ENCODE peak calls at places on chromosomes 5 and 9, in five cellular contexts. One of them, this sample, is unnamed.

GRCh38 chr9:124078641-124079040 is 67.1 kb downstream of the LHX2 start:
- DNase-seq in mesothelial cell of epicardium: no peak
- DNase-seq in type B pancreatic cell: no peak
- DNase-seq in MCF 10A: peak; percentile 56
- DNase-seq in GM12864: no peak
- DNase-seq in this sample: no peak

GRCh38 chr9:104900871-104901270 is 27.1 kb downstream of the ABCA1 start:
- DNase-seq in MCF 10A: no peak
- DNase-seq in mesothelial cell of epicardium: no peak
- DNase-seq in GM12864: no peak
- DNase-seq in type B pancreatic cell: no peak
- DNase-seq in this sample: no peak

GRCh38 chr9:91589101-91589553 is 165.5 kb upstream of the NFIL3 start:
- DNase-seq in GM12864: peak; percentile 5
- DNase-seq in type B pancreatic cell: no peak
- DNase-seq in mesothelial cell of epicardium: peak; percentile 54
- DNase-seq in MCF 10A: peak; percentile 100
- DNase-seq in this sample: peak; percentile 34

GRCh38 chr9:113567361-113568080 is 104.0 kb downstream of the RGS3 start:
- DNase-seq in mesothelial cell of epicardium: no peak
- DNase-seq in GM12864: no peak
- DNase-seq in MCF 10A: no peak
- DNase-seq in type B pancreatic cell: no peak
- DNase-seq in this sample: no peak

GRCh38 chr9:127561491-127562270 is 50.4 kb upstream of the STXBP1 start:
- DNase-seq in type B pancreatic cell: no peak
- DNase-seq in MCF 10A: peak; percentile 99
- DNase-seq in mesothelial cell of epicardium: peak; percentile 60
- DNase-seq in GM12864: no peak
- DNase-seq in this sample: no peak

GRCh38 chr5:65695162-65695755 is 26.6 kb downstream of the SGTB start:
- DNase-seq in mesothelial cell of epicardium: no peak
- DNase-seq in MCF 10A: no peak
- DNase-seq in type B pancreatic cell: no peak
- DNase-seq in GM12864: no peak
- DNase-seq in this sample: peak; percentile 36

GRCh38 chr9:115649991-115650472 is 503.6 kb upstream of the PAPPA start:
- DNase-seq in MCF 10A: no peak
- DNase-seq in mesothelial cell of epicardium: no peak
- DNase-seq in GM12864: no peak
- DNase-seq in type B pancreatic cell: no peak
- DNase-seq in this sample: no peak

GRCh38 chr5:71922584-71923106 is 184.6 kb upstream of the MAP1B start:
- DNase-seq in GM12864: no peak
- DNase-seq in MCF 10A: peak; percentile 91
- DNase-seq in type B pancreatic cell: no peak
- DNase-seq in mesothelial cell of epicardium: no peak
- DNase-seq in this sample: no peak

GRCh38 chr9:114487607-114488300 is 17.5 kb downstream of the WHRN start:
- DNase-seq in type B pancreatic cell: no peak
- DNase-seq in mesothelial cell of epicardium: peak; percentile 62
- DNase-seq in GM12864: peak; percentile 16
- DNase-seq in MCF 10A: peak; percentile 89
- DNase-seq in this sample: peak; percentile 71

GRCh38 chr5:175690025-175690424 is 32.2 kb downstream of the HRH2 start:
- DNase-seq in GM12864: no peak
- DNase-seq in type B pancreatic cell: no peak
- DNase-seq in mesothelial cell of epicardium: no peak
- DNase-seq in MCF 10A: no peak
- DNase-seq in this sample: no peak

GRCh38 chr5:16690243-16690839 is 73.5 kb upstream of the RETREG1 start:
- DNase-seq in mesothelial cell of epicardium: no peak
- DNase-seq in MCF 10A: peak; percentile 59
- DNase-seq in type B pancreatic cell: no peak
- DNase-seq in GM12864: no peak
- DNase-seq in this sample: peak; percentile 53

GRCh38 chr9:133931059-133931458 is 61.1 kb downstream of the VAV2 start:
- DNase-seq in MCF 10A: no peak
- DNase-seq in mesothelial cell of epicardium: no peak
- DNase-seq in type B pancreatic cell: no peak
- DNase-seq in GM12864: no peak
- DNase-seq in this sample: no peak

GRCh38 chr9:34381323-34381722 is 4.6 kb upstream of the MYORG start:
- DNase-seq in MCF 10A: no peak
- DNase-seq in GM12864: no peak
- DNase-seq in type B pancreatic cell: no peak
- DNase-seq in mesothelial cell of epicardium: peak; percentile 37
- DNase-seq in this sample: no peak

GRCh38 chr5:148309746-148310145 is 2.5 kb upstream of the SPINK7 start:
- DNase-seq in GM12864: no peak
- DNase-seq in mesothelial cell of epicardium: no peak
- DNase-seq in type B pancreatic cell: no peak
- DNase-seq in MCF 10A: no peak
- DNase-seq in this sample: no peak

GRCh38 chr5:148311516-148311915 is 707 bp upstream of the SPINK7 start:
- DNase-seq in type B pancreatic cell: no peak
- DNase-seq in MCF 10A: no peak
- DNase-seq in mesothelial cell of epicardium: no peak
- DNase-seq in GM12864: no peak
- DNase-seq in this sample: no peak

GRCh38 chr5:148309019-148309418 is 3.2 kb upstream of the SPINK7 start:
- DNase-seq in mesothelial cell of epicardium: no peak
- DNase-seq in GM12864: no peak
- DNase-seq in type B pancreatic cell: no peak
- DNase-seq in MCF 10A: no peak
- DNase-seq in this sample: no peak

GRCh38 chr5:148312159-148312558 is at the start of gene SPINK7:
- DNase-seq in GM12864: no peak
- DNase-seq in mesothelial cell of epicardium: no peak
- DNase-seq in MCF 10A: no peak
- DNase-seq in type B pancreatic cell: no peak
- DNase-seq in this sample: no peak

DNA sequence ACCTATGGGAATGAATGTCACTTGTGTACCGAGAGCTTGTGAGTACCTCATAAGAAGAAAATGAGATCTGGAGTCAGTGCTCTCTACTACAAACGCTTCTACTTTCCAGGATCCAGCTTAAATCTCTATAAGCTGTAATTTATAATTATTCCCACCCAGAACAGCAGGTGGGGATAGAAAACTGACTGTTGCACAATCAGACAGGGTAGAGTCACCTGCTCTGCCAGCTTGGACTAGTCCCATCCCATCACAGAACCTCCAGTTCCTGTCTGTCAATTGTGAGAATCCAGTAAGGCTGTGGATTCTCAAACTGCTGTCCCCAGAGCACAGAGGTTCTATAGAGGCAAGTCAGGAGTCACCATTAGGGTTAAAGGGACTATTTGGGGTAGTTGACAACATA is 2.0 kb downstream of the SPINK7 start:
- DNase-seq in MCF 10A: peak; percentile 53
- DNase-seq in mesothelial cell of epicardium: no peak
- DNase-seq in GM12864: no peak
- DNase-seq in type B pancreatic cell: no peak
- DNase-seq in this sample: no peak
- TF ChIP-seq CTCF in MCF 10A: peak; percentile 40
- TF ChIP-seq CTCF in mesothelial cell of epicardium: no peak
- TF ChIP-seq CTCF in GM12864: no peak
- TF ChIP-seq CTCF in type B pancreatic cell: no peak
- TF ChIP-seq CTCF in this sample: no peak

GRCh38 chr5:77077821-77078176 is 9.3 kb downstream of the ZBED3 start:
- DNase-seq in GM12864: no peak
- DNase-seq in type B pancreatic cell: no peak
- DNase-seq in MCF 10A: no peak
- DNase-seq in mesothelial cell of epicardium: no peak
- DNase-seq in this sample: no peak
- TF ChIP-seq CTCF in GM12864: no peak
- TF ChIP-seq CTCF in type B pancreatic cell: no peak
- TF ChIP-seq CTCF in MCF 10A: no peak
- TF ChIP-seq CTCF in mesothelial cell of epicardium: no peak
- TF ChIP-seq CTCF in this sample: no peak

GRCh38 chr9:35660966-35661413 is 2.9 kb downstream of the CCDC107 start:
- DNase-seq in GM12864: no peak
- DNase-seq in type B pancreatic cell: no peak
- DNase-seq in mesothelial cell of epicardium: no peak
- DNase-seq in MCF 10A: peak; percentile 51
- DNase-seq in this sample: no peak
- TF ChIP-seq CTCF in GM12864: no peak
- TF ChIP-seq CTCF in type B pancreatic cell: peak; percentile 38
- TF ChIP-seq CTCF in mesothelial cell of epicardium: no peak
- TF ChIP-seq CTCF in MCF 10A: peak; percentile 19
- TF ChIP-seq CTCF in this sample: no peak

GRCh38 chr9:123073991-123074422 is 40.5 kb downstream of the GPR21 start:
- DNase-seq in type B pancreatic cell: no peak
- DNase-seq in MCF 10A: no peak
- DNase-seq in mesothelial cell of epicardium: no peak
- DNase-seq in GM12864: no peak
- DNase-seq in this sample: no peak
- TF ChIP-seq CTCF in type B pancreatic cell: no peak
- TF ChIP-seq CTCF in MCF 10A: no peak
- TF ChIP-seq CTCF in mesothelial cell of epicardium: no peak
- TF ChIP-seq CTCF in GM12864: no peak
- TF ChIP-seq CTCF in this sample: no peak

DNA sequence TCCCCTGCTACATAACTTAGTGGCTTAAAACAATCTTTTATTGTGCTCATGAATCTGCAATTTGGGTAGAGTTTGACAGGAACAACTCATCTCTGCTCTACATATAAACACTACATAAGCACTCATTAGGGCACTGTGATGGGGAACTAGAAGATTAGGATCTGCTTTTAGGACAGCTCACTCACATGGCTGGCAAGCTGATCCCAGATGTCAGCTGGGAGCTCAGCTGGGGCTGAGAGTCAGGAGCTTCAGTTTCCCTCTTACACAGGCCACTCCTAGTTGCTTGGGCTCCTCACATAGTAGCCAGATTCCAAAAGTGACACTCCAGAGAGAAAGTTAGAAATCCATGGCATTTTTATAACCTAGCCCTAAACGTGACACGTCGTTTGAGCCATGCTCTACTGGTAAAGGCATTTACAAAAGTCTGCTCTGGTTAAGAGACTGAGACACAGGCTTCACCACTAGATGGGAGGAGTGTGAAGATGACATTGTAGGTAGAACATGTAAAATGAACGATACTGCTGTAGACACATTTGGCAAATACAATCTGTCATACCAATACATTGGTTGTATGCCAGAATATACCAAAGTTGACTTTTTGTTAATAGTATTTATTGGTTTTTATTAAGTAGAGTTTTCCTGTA is 23.6 kb downstream of the SCAI start:
- DNase-seq in GM12864: no peak
- DNase-seq in mesothelial cell of epicardium: no peak
- DNase-seq in type B pancreatic cell: no peak
- DNase-seq in MCF 10A: no peak
- DNase-seq in this sample: no peak
- TF ChIP-seq CTCF in GM12864: no peak
- TF ChIP-seq CTCF in mesothelial cell of epicardium: no peak
- TF ChIP-seq CTCF in type B pancreatic cell: no peak
- TF ChIP-seq CTCF in MCF 10A: no peak
- TF ChIP-seq CTCF in this sample: no peak